ENCODE peak calls at places on chromosomes 12 and 14, in ten cellular contexts. B is heart left ventricle, G is mesothelial cell of epicardium, C is fibroblast of pulmonary artery, K is fibroblast of the aortic adventitia, Z is body of pancreas, J is right lobe of liver, O is dorsolateral prefrontal cortex, R is cardiac muscle cell, M is pancreas. Y is an unnamed sample.
A peak's percentile ranks its signal among the peaks of the same experiment; 100 is the strongest.

GRCh38 chr12:66290716-66291200 is 11.5 kb upstream of the HELB start:
- DNase-seq in B (no peak), G (no peak), C (no peak), K (no peak), Z (no peak), J (no peak), O (no peak), R (no peak), M (no peak), Y (no peak)

GRCh38 chr12:89414851-89415250 is 62.5 kb upstream of the DUSP6 start:
- DNase-seq in B (no peak), G (no peak), C (peak; percentile 60), K (peak; percentile 58), Z (no peak), J (no peak), O (no peak), R (no peak), M (no peak), Y (no peak)

GRCh38 chr14:88002421-88002820 is 2.5 kb upstream of the GPR65 start:
- DNase-seq in B (no peak), G (no peak), C (no peak), K (no peak), Z (no peak), J (no peak), O (no peak), R (no peak), M (no peak), Y (no peak)

GRCh38 chr12:106586535-106586802 is 3.7 kb downstream of the RFX4 start:
- DNase-seq in B (no peak), G (no peak), C (no peak), K (no peak), Z (no peak), J (no peak), O (no peak), R (no peak), M (no peak), Y (no peak)

GRCh38 chr14:69151458-69152180 is 1.3 kb downstream of the DCAF5 start:
- DNase-seq in B (peak; percentile 86), G (peak; percentile 83), C (peak; percentile 63), K (peak; percentile 52), Z (peak; percentile 77), J (peak; percentile 77), O (peak; percentile 64), R (peak; percentile 89), M (peak; percentile 91), Y (no peak)

GRCh38 chr12:45122776-45123380 is 72.0 kb upstream of the DBX2 start:
- DNase-seq in B (no peak), G (no peak), C (peak; percentile 46), K (peak; percentile 60), Z (no peak), J (no peak), O (no peak), R (peak; percentile 26), M (no peak), Y (no peak)

GRCh38 chr14:64539186-64539552 is 1.4 kb upstream of the HSPA2 start:
- DNase-seq in B (no peak), G (no peak), C (no peak), K (no peak), Z (no peak), J (no peak), O (no peak), R (no peak), M (no peak), Y (no peak)

GRCh38 chr14:51368721-51369163 is 128.7 kb downstream of the TMX1 start:
- DNase-seq in B (no peak), G (no peak), C (peak; percentile 92), K (peak; percentile 98), Z (no peak), J (no peak), O (no peak), R (no peak), M (no peak), Y (peak; percentile 90)

GRCh38 chr12:47721431-47721973 is 3.8 kb downstream of the ENDOU start:
- DNase-seq in B (no peak), G (no peak), C (no peak), K (no peak), Z (no peak), J (peak; percentile 31), O (no peak), R (no peak), M (no peak), Y (no peak)

GRCh38 chr14:84493779-84494178 is 1036.2 kb upstream of the FLRT2 start:
- DNase-seq in B (no peak), G (no peak), C (peak; percentile 13), K (no peak), Z (no peak), J (no peak), O (no peak), R (no peak), M (no peak), Y (peak; percentile 29)

GRCh38 chr12:31275491-31275890 is 50.5 kb downstream of the SINHCAF start:
- DNase-seq in B (no peak), G (no peak), C (no peak), K (no peak), Z (no peak), J (no peak), O (no peak), R (no peak), M (no peak), Y (no peak)

GRCh38 chr12:31272607-31273225 is 53.2 kb downstream of the SINHCAF start:
- DNase-seq in B (no peak), G (no peak), C (no peak), K (no peak), Z (no peak), J (no peak), O (no peak), R (no peak), M (no peak), Y (no peak)

GRCh38 chr12:31278445-31279242 is 47.3 kb downstream of the SINHCAF start:
- DNase-seq in B (no peak), G (no peak), C (no peak), K (no peak), Z (no peak), J (no peak), O (no peak), R (no peak), M (no peak), Y (no peak)

GRCh38 chr12:31277081-31277480 is 48.9 kb downstream of the SINHCAF start:
- DNase-seq in B (no peak), G (no peak), C (no peak), K (no peak), Z (no peak), J (no peak), O (no peak), R (no peak), M (no peak), Y (no peak)

DNA sequence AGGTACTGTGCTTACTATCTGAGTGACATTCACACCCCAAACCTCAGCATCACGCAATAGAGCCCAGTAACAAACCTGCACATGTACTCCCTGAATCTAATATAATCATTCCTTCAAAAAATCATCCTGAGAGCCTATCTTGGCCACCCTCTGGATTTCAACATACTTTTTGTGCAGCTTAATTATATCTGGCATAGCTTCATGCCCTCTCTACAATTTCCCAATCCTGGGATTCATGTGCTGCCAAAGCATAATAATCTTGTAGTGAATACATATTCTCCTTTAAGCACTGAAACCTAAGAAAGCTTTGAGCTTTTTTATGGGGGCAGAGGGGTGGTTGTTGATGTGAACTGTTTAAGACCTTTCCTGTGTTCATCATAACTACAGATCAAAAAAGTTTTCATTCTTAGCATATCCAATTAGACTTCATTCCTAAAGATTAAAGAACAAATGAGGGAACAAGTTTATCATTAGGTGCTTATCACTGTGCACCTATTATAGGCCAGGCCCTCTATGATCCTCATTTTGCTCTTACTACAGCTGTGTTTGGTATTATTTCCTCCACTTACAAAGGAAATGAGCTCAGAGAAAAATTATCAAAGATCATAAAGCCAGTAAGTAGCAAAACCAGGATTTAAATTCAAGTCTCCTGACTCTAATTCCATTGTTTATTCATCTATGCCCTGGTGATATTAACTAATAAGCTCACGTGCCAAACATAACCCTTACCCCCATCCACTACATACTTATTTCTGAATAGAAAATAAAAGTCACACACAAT is 51.2 kb downstream of the SINHCAF start:
- DNase-seq in B (no peak), G (no peak), C (peak; percentile 12), K (peak; percentile 20), Z (no peak), J (no peak), O (no peak), R (no peak), M (no peak), Y (no peak)
- TF ChIP-seq CTCF in B (no peak), G (no peak), C (no peak), K (no peak), Z (no peak), J (no peak), O (no peak), R (no peak), M (no peak), Y (no peak)

DNA sequence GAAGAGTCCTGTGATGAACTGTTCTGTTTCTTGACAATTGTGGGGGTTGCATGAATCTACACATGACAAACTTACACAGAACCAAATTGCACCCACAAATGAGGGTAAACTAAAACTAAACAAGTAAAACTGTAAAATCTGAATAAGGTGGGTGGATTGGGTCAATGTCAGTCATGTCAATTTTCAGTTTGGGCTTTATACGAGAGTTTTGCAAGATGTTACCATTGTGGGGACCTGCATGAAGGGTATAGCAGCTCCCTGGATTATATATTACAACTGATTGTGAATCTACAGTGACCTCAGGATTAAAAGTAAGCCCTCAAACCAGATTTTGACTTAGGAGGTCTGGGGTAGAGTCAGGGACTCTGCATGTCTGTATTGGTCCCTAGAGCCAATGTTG is 101.5 kb upstream of the LHX5 start:
- DNase-seq in B (no peak), G (no peak), C (no peak), K (no peak), Z (no peak), J (no peak), O (no peak), R (no peak), M (no peak), Y (no peak)
- TF ChIP-seq CTCF in B (no peak), G (no peak), C (no peak), K (no peak), Z (no peak), J (no peak), O (no peak), R (no peak), M (no peak), Y (no peak)

DNA sequence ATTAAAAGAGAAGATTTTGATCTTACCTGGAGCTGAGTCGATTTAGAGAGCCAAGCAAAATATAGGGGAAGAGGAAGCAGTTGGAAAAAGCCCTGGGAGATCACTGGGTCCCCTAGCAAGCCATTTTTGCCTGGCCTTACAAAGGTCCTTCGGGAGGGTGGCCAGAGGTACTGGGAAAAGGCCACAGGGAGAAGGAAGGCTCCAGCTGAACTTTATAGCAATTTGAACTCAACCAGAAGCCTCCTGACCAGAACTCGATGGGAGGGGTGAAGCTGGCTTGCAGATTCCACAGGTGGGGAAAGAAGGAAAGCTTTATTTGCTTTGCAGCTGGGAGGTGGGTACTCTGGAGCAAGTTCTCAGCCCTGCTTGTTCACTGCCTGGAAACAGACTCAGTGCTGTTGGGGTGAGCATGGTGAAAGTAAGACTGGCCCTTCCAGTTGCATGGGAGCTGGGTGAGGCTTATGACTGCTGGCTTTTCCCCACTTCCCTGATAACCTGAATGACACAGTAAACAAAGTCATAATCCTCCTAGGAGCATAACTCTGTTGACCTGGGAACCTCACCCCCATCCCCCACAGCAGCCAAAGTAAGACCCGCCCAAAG is 855.8 kb downstream of the FSCB start:
- DNase-seq in B (no peak), G (no peak), C (no peak), K (no peak), Z (no peak), J (no peak), O (no peak), R (no peak), M (no peak), Y (no peak)
- TF ChIP-seq CTCF in B (no peak), G (no peak), C (no peak), K (no peak), Z (no peak), J (no peak), O (no peak), R (no peak), M (no peak), Y (no peak)

GRCh38 chr12:53063708-53064612 is 14.1 kb downstream of the TNS2 start:
- DNase-seq in B (no peak), G (no peak), C (peak; percentile 61), K (peak; percentile 95), Z (no peak), J (no peak), O (no peak), R (no peak), M (peak; percentile 70), Y (peak; percentile 69)
- TF ChIP-seq CTCF in B (no peak), G (no peak), C (no peak), K (no peak), Z (no peak), J (no peak), O (no peak), R (no peak), M (no peak), Y (no peak)